ENCODE peak calls at places on chromosome 18, in four cellular contexts. N is HepG2, I is A549, V is H1. Q is an unnamed sample.

GRCh38 chr18:57437782-57438668 is 2.9 kb downstream of the ONECUT2 start:
- DNase-seq in N (peak), I (peak), V (no peak), Q (no peak)

GRCh38 chr18:29749699-29750098 is 1292.8 kb downstream of the DSC3 start:
- DNase-seq in N (no peak), I (no peak), V (no peak), Q (no peak)

GRCh38 chr18:63138469-63139340 is 180.9 kb downstream of the BCL2 start:
- DNase-seq in N (no peak), I (no peak), V (peak), Q (peak)

GRCh38 chr18:51278045-51278649 is 80.7 kb upstream of the MEX3C start:
- DNase-seq in N (peak), I (peak), V (peak), Q (peak)

GRCh38 chr18:75070625-75071483 is 138.1 kb downstream of the PTGR3 start:
- DNase-seq in N (peak), I (peak), V (no peak), Q (peak)

GRCh38 chr18:53567935-53568574 is 656.4 kb downstream of the MBD2 start:
- DNase-seq in N (peak), I (peak), V (no peak), Q (no peak)

GRCh38 chr18:23933407-23933806 is 81.1 kb upstream of the TTC39C start:
- DNase-seq in N (no peak), I (no peak), V (no peak), Q (no peak)

GRCh38 chr18:25604909-25605247 is 252.9 kb upstream of the ZNF521 start:
- DNase-seq in N (no peak), I (no peak), V (no peak), Q (no peak)

GRCh38 chr18:76467371-76468190 is 27.5 kb downstream of the ZNF516 start:
- DNase-seq in N (no peak), I (no peak), V (no peak), Q (no peak)

GRCh38 chr18:56294484-56295183 is 343.8 kb downstream of the TXNL1 start:
- DNase-seq in N (no peak), I (no peak), V (no peak), Q (no peak)

GRCh38 chr18:26648509-26649192 is 100.3 kb upstream of the KCTD1 start:
- DNase-seq in N (no peak), I (no peak), V (no peak), Q (no peak)

GRCh38 chr18:59085797-59086196 is 53.9 kb upstream of the SEC11C start:
- DNase-seq in N (no peak), I (no peak), V (no peak), Q (no peak)

GRCh38 chr18:37107748-37108522 is 279.0 kb downstream of the KIAA1328 start:
- DNase-seq in N (no peak), I (no peak), V (no peak), Q (no peak)

GRCh38 chr18:57644540-57644939 is 22.9 kb upstream of the NARS1 start:
- DNase-seq in N (no peak), I (no peak), V (no peak), Q (no peak)

GRCh38 chr18:34591920-34592444 is 118.1 kb upstream of the DTNA start:
- DNase-seq in N (no peak), I (no peak), V (no peak), Q (no peak)

GRCh38 chr18:6961331-6961730 is 156.3 kb downstream of the LAMA1 start:
- DNase-seq in N (no peak), I (no peak), V (no peak), Q (no peak)

GRCh38 chr18:63994783-63995399 is 25.0 kb downstream of the SERPINB8 start:
- DNase-seq in N (peak), I (peak), V (peak), Q (peak)

GRCh38 chr18:7637269-7637668 is 70.2 kb downstream of the PTPRM start:
- DNase-seq in N (peak), I (no peak), V (no peak), Q (no peak)

GRCh38 chr18:741931-742512 is 29.6 kb upstream of the ENOSF1 start:
- DNase-seq in N (peak), I (peak), V (no peak), Q (peak)

GRCh38 chr18:38301621-38302020 is 736.0 kb upstream of the CELF4 start:
- DNase-seq in N (no peak), I (no peak), V (no peak), Q (no peak)

DNA sequence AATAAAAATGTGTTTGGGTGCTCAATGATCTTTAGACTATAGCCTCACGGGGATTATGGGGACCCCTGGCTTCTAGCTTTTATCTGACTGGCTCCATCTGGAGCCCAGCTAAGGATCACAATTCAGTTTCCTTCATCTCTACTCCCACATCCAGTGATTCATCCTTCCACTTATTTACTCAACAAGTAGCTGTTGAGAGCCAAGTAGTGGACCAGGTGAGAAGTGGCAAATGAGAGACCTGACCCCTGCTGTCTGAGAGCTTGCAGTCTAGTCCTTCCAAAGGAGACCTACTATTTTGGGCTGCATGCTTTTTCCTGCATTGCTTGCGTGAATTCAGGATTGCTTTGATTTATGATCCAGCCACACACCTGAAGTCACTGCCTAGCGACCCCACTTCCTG is 10.7 kb upstream of the DSG3 start:
- DNase-seq in N (peak), I (no peak), V (no peak), Q (no peak)
- TF ChIP-seq CEBPB in N (no peak), I (no peak), V (no peak), Q (no peak)

GRCh38 chr18:35671952-35672603 is 90.5 kb downstream of the GALNT1 start:
- DNase-seq in N (no peak), I (no peak), V (no peak), Q (no peak)

GRCh38 chr18:35673682-35674081 is 92.1 kb downstream of the GALNT1 start:
- DNase-seq in N (no peak), I (no peak), V (no peak), Q (no peak)

DNA sequence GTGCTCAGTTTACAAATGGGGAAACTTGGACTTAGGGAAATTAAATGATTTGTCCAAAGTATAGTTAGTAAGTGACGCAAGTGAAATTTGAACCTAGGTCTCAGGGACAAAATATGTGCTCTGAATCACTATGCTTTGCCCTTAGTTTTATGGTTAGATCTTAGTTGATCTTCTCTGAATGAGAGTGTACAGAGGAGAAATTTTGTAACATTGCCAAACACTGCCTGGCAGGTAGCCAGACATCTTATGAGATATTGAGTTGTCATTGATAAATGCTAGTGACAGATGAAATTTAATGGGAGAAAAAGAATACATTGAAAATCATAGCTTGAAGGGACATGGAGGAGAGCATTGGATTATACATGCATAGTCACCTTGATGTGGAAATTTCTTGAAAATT is 91.4 kb downstream of the GALNT1 start:
- DNase-seq in N (no peak), I (no peak), V (no peak), Q (no peak)
- TF ChIP-seq JUN in N (no peak), I (no peak), V (no peak), Q (no peak)

DNA sequence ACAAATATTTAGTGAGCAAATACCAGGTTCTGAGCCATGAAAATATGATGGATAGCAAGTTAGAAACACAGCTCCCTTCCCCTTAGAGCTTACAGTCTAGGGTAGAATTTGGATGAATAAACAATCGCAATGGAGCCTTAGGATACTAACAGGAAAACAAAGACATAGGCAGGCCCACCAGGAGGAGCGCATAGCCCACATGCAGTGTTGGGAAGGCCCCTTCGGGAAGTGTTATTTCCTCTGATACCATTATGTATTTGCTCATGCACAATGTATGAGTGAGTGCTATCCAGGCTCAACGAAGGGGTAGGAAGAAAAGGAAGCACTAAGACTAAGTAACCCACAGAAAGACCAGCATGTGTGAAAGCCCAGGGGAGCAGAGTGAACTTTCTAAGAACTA is 54.0 kb downstream of the RAB27B start:
- DNase-seq in N (no peak), I (no peak), V (no peak), Q (no peak)
- TF ChIP-seq CEBPB in N (no peak), I (no peak), V (no peak), Q (no peak)

GRCh38 chr18:70234667-70235459 is 29.4 kb upstream of the RTTN start:
- DNase-seq in N (no peak), I (peak), V (no peak), Q (no peak)

GRCh38 chr18:70233974-70234373 is 28.5 kb upstream of the RTTN start:
- DNase-seq in N (no peak), I (no peak), V (no peak), Q (no peak)

GRCh38 chr18:70232251-70232650 is 26.8 kb upstream of the RTTN start:
- DNase-seq in N (no peak), I (no peak), V (no peak), Q (no peak)

GRCh38 chr18:70235478-70235877 is 30.0 kb upstream of the RTTN start:
- DNase-seq in N (no peak), I (no peak), V (no peak), Q (no peak)
- TF ChIP-seq JUN in N (no peak), I (no peak), V (no peak), Q (no peak)

DNA sequence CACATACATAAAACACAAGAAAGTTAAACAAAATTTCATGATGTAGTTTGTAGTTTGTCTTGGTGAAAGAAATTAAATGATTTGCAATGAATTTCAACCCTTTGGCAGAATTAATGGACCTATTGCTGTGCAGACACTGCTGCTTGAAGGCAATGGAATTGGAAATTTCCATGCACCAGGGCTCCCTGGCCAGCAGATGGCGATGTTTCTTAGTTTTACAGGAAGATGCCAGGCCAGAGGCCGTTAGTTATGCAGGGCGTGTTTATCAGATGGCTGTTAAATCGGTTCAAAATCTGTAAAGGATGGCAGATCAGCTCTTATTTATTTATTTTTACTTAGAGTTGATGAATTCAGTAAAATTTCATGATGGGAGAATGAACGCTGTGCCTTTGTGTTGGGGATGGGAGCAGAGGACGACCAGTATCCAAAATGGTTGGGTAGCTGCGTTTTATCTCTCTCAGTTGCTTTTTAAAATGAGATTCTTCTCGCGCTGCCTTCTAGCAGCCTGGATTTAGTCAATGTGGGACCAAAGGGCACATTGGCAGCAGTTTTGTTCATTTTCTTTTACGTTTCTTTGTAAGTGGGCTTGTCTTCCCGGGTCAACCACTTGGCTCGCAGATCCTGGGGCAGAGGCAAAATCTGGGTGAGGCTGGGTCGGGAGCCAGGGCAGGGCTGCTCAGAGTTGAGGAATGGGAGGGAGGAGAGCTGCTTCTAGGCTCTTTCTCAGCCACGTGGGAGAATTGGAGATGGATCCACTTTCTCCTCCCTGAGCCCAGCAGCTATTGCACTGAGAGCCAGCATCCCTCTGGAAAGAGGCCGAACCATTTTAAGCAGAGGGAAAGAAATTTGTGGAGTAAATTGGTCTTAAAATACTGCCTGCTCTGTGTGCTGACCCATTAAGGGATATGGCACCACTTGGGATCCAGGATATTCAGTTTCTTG is 344.0 kb downstream of the PIK3C3 start:
- DNase-seq in N (peak), I (peak), V (peak), Q (peak)
- TF ChIP-seq CEBPB in N (no peak), I (no peak), V (no peak), Q (no peak)

GRCh38 chr18:46502444-46502843 is 154.6 kb downstream of the LOXHD1 start:
- DNase-seq in N (no peak), I (no peak), V (no peak), Q (peak)

DNA sequence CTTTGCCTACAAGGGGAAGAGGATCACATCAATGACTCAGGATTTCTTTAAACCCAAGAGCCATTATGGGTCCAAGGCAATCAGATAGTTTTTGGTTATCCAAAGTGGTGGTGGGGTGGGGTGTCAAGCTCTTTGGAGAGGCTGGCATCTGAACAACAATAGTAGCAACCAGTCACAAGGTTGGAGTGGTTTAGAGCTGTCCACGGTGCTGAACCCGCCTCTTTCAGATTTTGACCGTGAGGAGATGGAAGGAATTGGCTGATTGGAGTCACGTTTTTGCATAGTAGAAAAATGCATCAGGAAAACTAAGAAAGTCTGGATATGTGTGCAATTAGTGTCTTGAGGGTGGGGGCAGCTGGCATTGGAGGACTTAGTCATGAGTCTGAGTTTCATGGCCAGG is 159.9 kb downstream of the LOXHD1 start:
- DNase-seq in N (peak), I (no peak), V (no peak), Q (peak)
- TF ChIP-seq JUN in N (no peak), I (no peak), V (no peak), Q (no peak)

GRCh38 chr18:44579028-44579692 is 101.5 kb upstream of the SETBP1 start:
- DNase-seq in N (peak), I (peak), V (no peak), Q (peak)
- TF ChIP-seq CEBPB in N (no peak), I (no peak), V (no peak), Q (no peak)

DNA sequence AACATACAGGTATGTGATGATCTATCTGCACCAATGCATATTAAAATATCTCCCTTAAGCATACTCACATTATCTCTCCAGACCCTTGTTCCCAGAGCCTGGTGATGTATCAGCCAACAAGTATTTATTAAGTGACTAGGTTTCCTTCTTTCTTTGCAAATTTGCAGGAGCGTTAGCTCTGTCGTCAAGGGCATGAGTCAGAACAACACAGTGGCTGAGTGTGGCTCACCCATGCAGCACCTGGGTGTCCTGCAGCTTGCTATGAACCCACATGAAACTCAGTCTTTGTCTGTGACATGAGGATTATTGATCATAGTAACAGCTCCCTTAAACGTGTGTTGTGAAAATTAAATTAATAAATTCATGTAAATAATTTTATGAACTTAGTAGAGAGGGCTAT is 96.6 kb downstream of the PIEZO2 start:
- DNase-seq in N (no peak), I (no peak), V (no peak), Q (no peak)
- TF ChIP-seq JUN in N (no peak), I (no peak), V (no peak), Q (no peak)

GRCh38 chr18:22091341-22091740 is 78.0 kb upstream of the GATA6 start:
- DNase-seq in N (no peak), I (no peak), V (no peak), Q (no peak)

GRCh38 chr18:22084547-22084946 is 84.8 kb upstream of the GATA6 start:
- DNase-seq in N (peak), I (no peak), V (no peak), Q (no peak)

GRCh38 chr18:22088976-22089375 is 80.4 kb upstream of the GATA6 start:
- DNase-seq in N (no peak), I (no peak), V (no peak), Q (no peak)

GRCh38 chr18:22086973-22087372 is 82.4 kb upstream of the GATA6 start:
- DNase-seq in N (no peak), I (no peak), V (no peak), Q (no peak)

GRCh38 chr18:22088029-22088428 is 81.4 kb upstream of the GATA6 start:
- DNase-seq in N (no peak), I (no peak), V (no peak), Q (no peak)
- TF ChIP-seq CEBPB in N (peak), I (no peak), V (no peak), Q (no peak)

DNA sequence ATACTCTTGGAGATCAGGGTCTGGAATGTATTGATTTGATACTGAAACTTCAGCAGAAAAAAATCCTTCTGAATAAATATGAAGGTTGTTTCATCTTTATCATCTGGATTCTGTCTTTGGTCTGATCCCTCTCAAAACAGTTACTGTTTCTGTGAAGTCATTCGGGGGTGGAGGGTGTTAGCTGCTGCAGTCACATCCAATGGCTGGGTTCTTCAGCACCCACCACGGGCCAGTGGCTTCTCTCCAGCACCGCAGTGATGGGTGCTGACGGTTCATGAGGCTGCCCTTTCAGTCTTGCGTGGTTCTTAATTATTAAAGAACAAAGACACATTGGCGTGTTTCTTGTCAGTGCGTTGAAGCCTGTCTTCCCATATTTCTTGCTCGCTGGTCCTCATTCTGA is 148.0 kb downstream of the LDLRAD4 start:
- DNase-seq in N (no peak), I (no peak), V (no peak), Q (no peak)
- TF ChIP-seq JUN in N (no peak), I (no peak), V (no peak), Q (no peak)

Q was measured in K562.